ENCODE peak calls at places on chromosomes 4 and X, in four cellular contexts. R is SK-N-SH, J is H1, B is suprapubic skin. W is an unnamed sample. For H3K4me1, the result is how much of the 10 kb centered on the place peaks cover.

GRCh38 chr4:108103096-108103495 is 65.6 kb downstream of the LEF1 start:
- DNase-seq in R (no peak), J (no peak), B (no peak), W (no peak)

GRCh38 chr4:4969298-4969697 is 50.0 kb downstream of the CYTL1 start:
- DNase-seq in R (no peak), J (no peak), B (peak), W (peak)

GRCh38 chrX:130896816-130897508 is 6.0 kb downstream of the ENOX2 start:
- DNase-seq in R (no peak), J (no peak), B (no peak), W (no peak)

GRCh38 chrX:132401935-132402334 is 86.9 kb downstream of the MBNL3 start:
- DNase-seq in R (no peak), J (no peak), B (no peak), W (no peak)

GRCh38 chr4:89212666-89213381 is 94.8 kb downstream of the GPRIN3 start:
- DNase-seq in R (no peak), J (no peak), B (no peak), W (no peak)

GRCh38 chrX:120625366-120625765 is 4.5 kb downstream of the C1GALT1C1 start:
- DNase-seq in R (no peak), J (no peak), B (no peak), W (no peak)

GRCh38 chrX:37912797-37913196 is 65.4 kb upstream of the DYNLT3 start:
- DNase-seq in R (no peak), J (no peak), B (no peak), W (no peak)

GRCh38 chrX:24081661-24082154 is 27.0 kb downstream of the EIF2S3 start:
- DNase-seq in R (peak), J (peak), B (no peak), W (peak)

GRCh38 chrX:104113237-104113965 is 1.1 kb downstream of the ZCCHC18 start:
- DNase-seq in R (peak), J (peak), B (no peak), W (peak)

GRCh38 chrX:84873176-84873575 is 130.5 kb upstream of the APOOL start:
- DNase-seq in R (no peak), J (no peak), B (no peak), W (no peak)

GRCh38 chr4:4758708-4759107 is 100.8 kb upstream of the MSX1 start:
- DNase-seq in R (no peak), J (no peak), B (no peak), W (no peak)

GRCh38 chr4:95949136-95949765 is 109.4 kb downstream of the PDHA2 start:
- DNase-seq in R (no peak), J (no peak), B (no peak), W (no peak)

GRCh38 chr4:78513411-78513975 is 38.1 kb upstream of the ANXA3 start:
- DNase-seq in R (no peak), J (no peak), B (no peak), W (no peak)

GRCh38 chr4:187309456-187309855 is 585.8 kb upstream of the FAT1 start:
- DNase-seq in R (no peak), J (no peak), B (no peak), W (no peak)

GRCh38 chr4:55386840-55387239 is 8.9 kb upstream of the TMEM165 start:
- DNase-seq in R (no peak), J (no peak), B (no peak), W (no peak)

GRCh38 chr4:2256156-2256731 is 5.7 kb downstream of the MXD4 start:
- DNase-seq in R (peak), J (peak), B (peak), W (peak)

GRCh38 chr4:71140563-71140962 is 147.1 kb downstream of the DCK start:
- DNase-seq in R (no peak), J (no peak), B (no peak), W (no peak)
- TF ChIP-seq EP300 in R (no peak), J (no peak), B (no peak), W (no peak)

DNA sequence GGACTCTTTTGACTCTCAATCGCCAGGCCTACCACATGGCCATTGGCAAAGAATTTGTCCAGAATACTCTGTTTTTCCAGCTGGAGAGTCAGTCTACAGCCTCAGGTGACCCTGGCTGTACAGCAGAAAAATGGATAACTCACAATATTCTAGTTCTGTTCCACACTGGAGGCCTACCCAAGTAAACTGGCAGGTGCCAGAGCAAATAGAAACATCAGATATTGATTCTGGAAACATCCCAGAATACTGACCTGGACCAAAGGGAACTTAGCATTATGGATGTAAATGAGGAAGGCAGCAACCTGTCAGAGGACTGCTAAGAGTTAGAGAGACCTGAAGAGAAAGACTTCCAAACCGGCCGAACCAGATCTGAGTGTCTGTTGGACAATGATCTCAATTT is 147.9 kb upstream of the SMAD1 start:
- DNase-seq in R (no peak), J (no peak), B (no peak), W (no peak)
- H3K4me1 ChIP-seq in R (under half), J (under half), B (under half), W (under half)

DNA sequence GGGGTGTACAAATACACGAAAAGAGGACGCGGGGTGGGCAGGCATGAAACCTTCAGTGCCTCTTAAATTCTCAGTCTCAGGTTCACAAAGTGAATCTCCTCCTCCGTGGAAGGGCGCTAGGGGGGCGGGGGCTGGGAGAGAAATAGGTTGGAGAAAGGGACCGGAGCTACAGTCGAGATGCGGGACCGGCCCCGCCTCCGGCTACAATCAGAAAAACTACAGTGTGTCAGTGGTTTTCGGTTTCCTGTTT is 3.4 kb downstream of the MAML3 start:
- DNase-seq in R (no peak), J (no peak), B (peak), W (peak)
- TF ChIP-seq POLR2AphosphoS5 in R (no peak), J (no peak), B (no peak), W (no peak)

DNA sequence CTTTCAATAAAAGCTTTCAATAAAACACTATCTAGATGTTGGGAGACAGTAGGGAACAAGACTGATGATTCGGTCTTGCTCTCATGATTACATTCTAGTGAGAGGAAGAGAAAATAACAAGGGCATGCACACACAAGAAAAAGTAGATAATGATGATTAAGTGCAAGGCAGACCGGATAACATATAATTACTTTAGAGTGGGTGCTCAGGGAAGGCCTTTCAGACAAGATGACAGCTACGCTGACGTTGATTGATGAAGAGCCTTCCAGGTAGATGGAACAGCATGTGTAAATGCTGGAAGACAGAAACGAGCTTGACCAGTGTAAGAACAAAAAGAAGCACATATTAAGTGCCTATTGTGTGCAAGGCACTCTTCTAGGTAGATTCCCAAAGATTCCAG is 43.4 kb downstream of the TXK start:
- DNase-seq in R (no peak), J (no peak), B (no peak), W (no peak)
- TF ChIP-seq EP300 in R (no peak), J (no peak), B (no peak), W (no peak)

DNA sequence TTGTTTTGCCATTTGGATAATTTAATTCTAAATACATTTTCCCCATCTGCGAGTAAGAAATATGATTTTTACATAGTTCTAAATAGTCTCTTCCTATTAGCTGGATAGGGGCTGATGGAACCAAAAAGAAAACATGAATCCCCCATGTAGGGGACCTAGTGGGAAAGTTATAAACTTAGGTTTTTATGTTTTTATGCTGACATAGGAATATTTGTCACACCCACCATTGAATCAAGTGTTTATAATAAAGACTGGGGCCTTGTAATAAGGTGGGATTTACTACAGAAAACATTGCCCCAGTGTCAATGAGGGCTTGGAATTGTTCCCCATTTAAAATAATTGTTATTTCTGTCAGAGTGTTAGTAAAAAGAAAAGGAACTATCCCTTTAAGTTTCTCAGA is 2506.6 kb downstream of the PCDH7 start:
- DNase-seq in R (no peak), J (no peak), B (no peak), W (no peak)
- H3K4me1 ChIP-seq in R (under half), J (under half), B (under half), W (under half)

GRCh38 chr4:90543419-90544170 is 416.4 kb downstream of the CCSER1 start:
- DNase-seq in R (peak), J (no peak), B (no peak), W (no peak)
- TF ChIP-seq POLR2AphosphoS5 in R (no peak), J (no peak), B (no peak), W (no peak)

DNA sequence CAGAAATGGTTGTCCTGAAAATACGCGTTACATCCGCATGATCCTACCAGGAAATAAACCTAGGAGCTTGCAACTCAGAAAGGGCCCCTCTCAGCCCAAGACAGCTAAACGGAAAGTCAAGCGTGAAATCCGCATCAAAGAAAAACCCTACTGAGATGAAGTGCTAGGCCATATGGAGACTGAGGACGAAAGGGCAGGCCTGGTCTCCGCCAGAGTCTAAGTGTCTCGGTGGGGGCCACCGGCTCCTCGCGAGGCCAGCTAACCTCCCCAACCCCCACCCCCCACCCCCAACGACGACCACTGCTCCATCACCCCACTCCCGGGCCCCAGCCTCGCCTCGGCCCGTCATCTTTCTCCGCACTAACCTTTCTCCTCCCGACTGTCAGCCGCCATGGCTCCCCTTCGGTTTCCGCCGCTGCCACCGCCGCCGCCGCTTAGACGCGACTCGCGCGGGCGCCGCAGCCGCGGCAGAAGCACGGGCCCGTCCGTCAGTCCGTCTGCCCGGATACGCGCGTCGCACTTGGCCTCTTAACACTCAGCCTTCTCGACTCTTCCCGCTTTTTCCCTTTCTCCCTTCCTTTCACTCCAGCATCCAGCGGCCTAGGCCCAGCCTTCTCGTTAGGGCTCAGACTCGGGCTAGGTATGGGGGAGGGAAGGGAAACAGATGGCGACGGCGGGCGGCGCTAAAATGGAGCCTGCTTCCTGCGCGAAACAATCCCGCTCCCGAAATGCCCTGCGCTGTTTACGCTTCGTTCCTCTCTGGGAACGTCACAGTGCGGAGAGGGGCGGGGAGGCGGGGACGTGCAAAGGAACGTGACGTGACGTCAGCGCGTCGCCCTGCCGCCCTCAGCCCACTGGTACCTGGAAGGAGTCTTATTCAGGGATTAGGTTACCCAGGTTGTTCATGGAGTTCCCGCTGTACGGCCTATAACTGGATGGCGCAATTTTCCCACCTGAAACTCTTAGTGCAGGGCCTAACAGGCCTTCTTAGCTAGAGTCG is at the start of gene YTHDC1:
- DNase-seq in R (peak), J (peak), B (peak), W (peak)
- TF ChIP-seq EP300 in R (no peak), J (no peak), B (peak), W (peak)

DNA sequence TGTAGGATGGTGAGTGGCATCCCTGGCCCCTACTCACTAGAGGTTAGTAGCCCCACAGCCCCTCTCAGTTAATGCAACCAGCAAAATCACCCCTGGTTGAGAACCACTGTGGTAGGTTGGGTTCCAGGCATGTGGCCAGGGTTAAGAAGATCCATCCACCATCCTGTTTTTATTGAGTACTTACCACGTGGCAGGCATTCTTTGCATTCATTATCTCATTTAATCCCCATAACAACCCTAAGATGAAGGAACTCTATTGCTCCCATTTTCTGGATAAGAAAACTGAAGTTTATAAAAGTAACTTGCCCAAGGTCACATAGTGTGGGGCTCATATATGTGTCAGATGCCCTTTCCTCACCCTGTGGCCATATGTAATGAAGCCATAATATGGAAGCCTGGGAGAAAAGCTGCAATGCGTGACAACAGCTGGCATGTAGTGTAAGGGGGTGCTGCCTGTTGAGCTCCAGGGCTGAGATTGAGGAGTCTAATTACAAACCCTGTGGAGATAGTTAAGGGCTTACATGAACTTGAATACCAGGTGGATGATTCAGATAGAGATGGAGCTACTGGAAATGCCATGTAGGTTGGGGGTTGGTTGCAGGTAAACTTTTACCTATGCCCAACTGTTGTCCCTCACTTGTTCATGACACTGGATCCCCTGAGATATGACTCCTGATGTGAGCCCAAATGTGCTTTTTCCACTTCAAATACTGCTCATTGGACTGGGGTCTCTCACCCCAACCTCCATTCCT is 100.2 kb upstream of the PGRMC2 start:
- DNase-seq in R (no peak), J (no peak), B (no peak), W (no peak)
- H3K4me1 ChIP-seq in R (under half), J (under half), B (half or more), W (half or more)

GRCh38 chr4:38871593-38871992 is 4.0 kb downstream of the FAM114A1 start:
- DNase-seq in R (no peak), J (no peak), B (no peak), W (no peak)

GRCh38 chr4:38870098-38870850 is 2.7 kb downstream of the FAM114A1 start:
- DNase-seq in R (no peak), J (no peak), B (no peak), W (peak)

GRCh38 chr4:38873290-38873949 is 5.8 kb downstream of the FAM114A1 start:
- DNase-seq in R (no peak), J (no peak), B (no peak), W (no peak)

GRCh38 chr4:38869511-38869910 is 1.9 kb downstream of the FAM114A1 start:
- DNase-seq in R (no peak), J (no peak), B (no peak), W (no peak)

DNA sequence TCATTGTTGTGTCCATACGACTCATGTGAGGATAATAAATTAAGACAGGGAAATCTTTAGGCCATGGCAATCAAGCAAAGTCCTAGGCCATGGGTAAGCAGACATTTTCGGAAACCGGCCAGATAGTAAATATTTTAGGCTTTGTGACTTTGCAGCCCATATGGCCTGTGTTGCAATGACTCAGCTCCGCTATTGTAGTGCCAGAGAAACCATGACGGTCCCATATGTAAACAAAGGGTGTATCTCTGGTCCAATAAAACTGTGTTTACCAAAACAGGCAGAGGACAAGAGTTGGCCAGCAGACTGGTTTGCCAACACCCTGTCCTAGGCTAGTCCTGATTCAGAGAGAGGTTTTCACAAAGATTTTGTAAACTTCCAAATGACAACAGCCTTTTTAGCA is 5.0 kb downstream of the FAM114A1 start:
- DNase-seq in R (no peak), J (no peak), B (no peak), W (no peak)
- TF ChIP-seq POLR2AphosphoS5 in R (no peak), J (no peak), B (no peak), W (peak)

DNA sequence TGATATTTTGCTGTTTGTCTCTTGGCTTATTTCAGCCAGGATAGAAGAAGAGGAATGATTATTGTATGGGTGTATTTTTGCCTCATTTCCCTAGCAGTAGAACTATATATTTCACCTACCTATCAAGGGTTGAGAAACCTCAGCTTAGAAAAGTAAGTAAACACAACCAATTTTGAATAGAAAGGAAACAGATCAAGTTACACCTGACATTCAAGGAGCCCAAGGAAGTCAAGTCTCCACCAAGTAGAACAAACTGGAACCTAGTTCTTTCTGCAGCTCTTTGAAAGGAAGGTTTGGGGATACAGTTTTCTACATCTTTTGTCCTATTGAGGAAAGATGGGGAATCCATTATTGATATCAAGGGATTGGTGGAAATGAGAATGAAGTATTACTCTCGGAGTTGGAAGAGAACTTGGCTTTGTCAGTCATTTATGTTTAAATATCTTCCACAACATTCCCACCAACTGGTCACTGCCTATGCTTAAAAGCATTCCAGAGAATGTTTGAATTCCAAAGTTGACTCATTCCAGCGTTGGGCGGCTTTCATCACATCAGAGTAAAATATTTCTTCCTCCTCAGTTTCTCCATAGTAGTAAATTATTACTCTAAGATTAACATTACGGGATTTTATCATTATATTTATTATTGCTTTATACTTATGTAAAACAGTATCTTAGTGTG is 207.8 kb upstream of the CNKSR2 start:
- DNase-seq in R (no peak), J (no peak), B (no peak), W (no peak)
- TF ChIP-seq EP300 in R (no peak), J (no peak), B (no peak), W (no peak)

W was measured in sigmoid colon.